ENCODE peak calls at places on chromosome 9, in four cellular contexts. V, T, W and G are unnamed samples.

GRCh38 chr9:13607746-13608445 is 328.4 kb upstream of the MPDZ start:
- DNase-seq in V (no peak), T (peak; percentile 36), W (no peak), G (no peak)

GRCh38 chr9:132991351-132992300 is 13.1 kb downstream of the GFI1B start:
- DNase-seq in V (no peak), T (no peak), W (no peak), G (peak; percentile 22)

GRCh38 chr9:89023788-89024187 is 32.5 kb downstream of the S1PR3 start:
- DNase-seq in V (no peak), T (no peak), W (no peak), G (no peak)

GRCh38 chr9:32344551-32345182 is 39.8 kb upstream of the ACO1 start:
- DNase-seq in V (no peak), T (peak; percentile 61), W (no peak), G (no peak)

GRCh38 chr9:93116049-93116961 is 17.7 kb downstream of the NINJ1 start:
- DNase-seq in V (no peak), T (no peak), W (no peak), G (no peak)

GRCh38 chr9:127941062-127941925 is 3.6 kb upstream of the DPM2 start:
- DNase-seq in V (no peak), T (no peak), W (no peak), G (no peak)

GRCh38 chr9:115085773-115086377 is 32.1 kb downstream of the TNC start:
- DNase-seq in V (no peak), T (no peak), W (no peak), G (no peak)

GRCh38 chr9:133636902-133637301 is 739 bp downstream of the DBH start:
- DNase-seq in V (no peak), T (no peak), W (no peak), G (no peak)

GRCh38 chr9:2740616-2741015 is 23.3 kb downstream of the KCNV2 start:
- DNase-seq in V (no peak), T (no peak), W (peak; percentile 18), G (no peak)

GRCh38 chr9:77793909-77794308 is 145.8 kb upstream of the GNA14 start:
- DNase-seq in V (peak; percentile 18), T (no peak), W (peak; percentile 62), G (no peak)

GRCh38 chr9:112753725-112754124 is 3.2 kb downstream of the SNX30 start:
- DNase-seq in V (peak; percentile 36), T (no peak), W (peak; percentile 77), G (no peak)

GRCh38 chr9:116806075-116806474 is 119.0 kb downstream of the TRIM32 start:
- DNase-seq in V (no peak), T (peak; percentile 78), W (peak; percentile 7), G (peak; percentile 7)

GRCh38 chr9:124371183-124371582 is 44.1 kb downstream of the PSMB7 start:
- DNase-seq in V (no peak), T (no peak), W (no peak), G (no peak)
- TF ChIP-seq EZH2phosphoT487 in V (no peak), T (no peak), W (no peak), G (no peak)

GRCh38 chr9:99826579-99826978 is 4.9 kb downstream of the NR4A3 start:
- DNase-seq in V (no peak), T (no peak), W (no peak), G (no peak)

GRCh38 chr9:99825158-99826046 is 3.7 kb downstream of the NR4A3 start:
- DNase-seq in V (no peak), T (peak; percentile 66), W (no peak), G (no peak)

GRCh38 chr9:99827244-99827643 is 5.6 kb downstream of the NR4A3 start:
- DNase-seq in V (no peak), T (no peak), W (no peak), G (no peak)

GRCh38 chr9:99828054-99828416 is 6.3 kb downstream of the NR4A3 start:
- DNase-seq in V (no peak), T (peak; percentile 4), W (no peak), G (no peak)

GRCh38 chr9:99828417-99829176 is 6.9 kb downstream of the NR4A3 start:
- DNase-seq in V (no peak), T (peak; percentile 81), W (no peak), G (no peak)
- H2AFZ ChIP-seq in V (no peak overlapping the region), T (no peak overlapping the region), W (no peak overlapping the region), G (no peak overlapping the region)

DNA sequence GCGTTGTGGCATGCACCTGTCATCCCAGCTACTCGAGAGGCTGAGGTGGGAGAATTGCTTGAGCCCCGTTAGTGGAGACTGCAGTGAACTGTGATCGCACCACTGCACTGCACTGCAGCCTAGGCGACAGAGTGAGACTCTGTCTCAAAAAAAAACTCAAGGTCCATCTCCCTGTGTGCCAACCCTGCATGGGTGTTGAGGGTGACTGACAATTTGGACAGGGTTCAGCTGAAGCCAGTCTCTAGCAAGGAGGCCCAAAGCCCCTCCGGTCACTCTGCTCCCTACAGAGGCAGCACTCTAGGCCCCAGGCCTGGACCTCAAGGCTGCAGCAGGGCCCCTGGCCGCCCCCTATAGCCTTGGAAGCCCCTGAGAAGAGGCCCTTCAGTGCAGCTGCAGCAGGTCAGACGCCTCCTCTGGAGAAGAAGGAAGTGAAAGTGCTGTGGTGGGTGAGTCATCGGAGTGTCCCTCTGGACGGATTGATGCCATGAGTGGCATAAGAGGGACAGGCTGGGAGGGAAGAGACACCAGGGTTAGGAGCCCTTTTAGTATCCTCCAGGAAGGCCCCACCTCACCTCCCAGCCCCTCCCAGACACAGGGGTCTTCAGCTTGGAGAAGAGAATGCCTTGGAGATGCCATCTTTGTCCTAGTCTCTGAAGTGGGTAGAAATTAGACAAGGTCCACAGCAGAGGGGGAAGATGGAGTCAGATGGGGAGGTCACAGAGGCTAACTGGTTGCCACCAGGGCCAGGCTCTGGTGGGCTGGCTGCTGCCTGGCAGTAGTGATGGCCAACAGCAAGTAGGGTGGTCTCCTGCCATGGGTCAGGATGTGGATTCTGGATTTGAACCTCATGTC is 39.1 kb upstream of the NEK6 start:
- DNase-seq in V (peak; percentile 36), T (no peak), W (peak; percentile 74), G (peak; percentile 88)
- TF ChIP-seq CTCF in V (peak; percentile 7), T (no peak), W (no peak), G (no peak)

GRCh38 chr9:38408719-38409118 is 15.5 kb downstream of the IGFBPL1 start:
- DNase-seq in V (no peak), T (no peak), W (no peak), G (no peak)
- TF ChIP-seq EZH2phosphoT487 in V (no peak), T (no peak), W (no peak), G (no peak)

GRCh38 chr9:108142504-108143201 is 653.1 kb upstream of the KLF4 start:
- DNase-seq in V (no peak), T (peak; percentile 91), W (no peak), G (no peak)
- H2AFZ ChIP-seq in V (peak overlapping the region; percentile 26), T (no peak overlapping the region), W (peak overlapping the region; percentile 61), G (no peak overlapping the region)

GRCh38 chr9:90489066-90489465 is 153.6 kb downstream of the DIRAS2 start:
- DNase-seq in V (no peak), T (no peak), W (no peak), G (no peak)

DNA sequence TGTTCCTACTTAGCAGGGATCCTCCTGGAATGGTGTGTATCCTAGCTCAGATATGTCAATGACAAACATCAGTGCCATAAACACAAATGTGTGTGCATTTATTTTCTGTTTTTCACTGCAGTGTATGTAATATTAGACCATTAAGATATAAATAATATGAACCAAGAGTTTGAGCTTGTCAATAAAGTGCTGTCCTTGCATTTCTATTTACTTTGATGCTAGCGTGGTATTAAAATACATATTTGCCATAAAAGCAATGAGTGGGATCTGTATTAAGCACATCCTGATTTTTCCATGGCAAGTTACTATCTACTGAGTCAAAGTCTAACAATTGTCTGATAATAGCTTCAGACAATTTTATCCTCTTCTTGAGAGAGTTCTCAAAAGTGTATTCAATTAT is 157.6 kb downstream of the DIRAS2 start:
- DNase-seq in V (no peak), T (no peak), W (no peak), G (no peak)
- TF ChIP-seq CTCF in V (no peak), T (no peak), W (no peak), G (no peak)

GRCh38 chr9:130129425-130130061 is 42.7 kb upstream of the NCS1 start:
- DNase-seq in V (no peak), T (no peak), W (no peak), G (no peak)
- TF ChIP-seq EZH2phosphoT487 in V (no peak), T (no peak), W (no peak), G (no peak)